ENCODE peak calls at places on chromosomes 16 and 17, in six cellular contexts. One of them, this sample, is unnamed.

GRCh38 chr17:39400547-39401411 is 647 bp downstream of the FBXL20 start:
- DNase-seq in naive thymus-derived CD4-positive, alpha-beta T cell: no peak
- DNase-seq in cardiac muscle cell: peak
- DNase-seq in AG04450: no peak
- DNase-seq in mesenchymal stem cell: peak
- DNase-seq in ovary: no peak
- DNase-seq in this sample: no peak

GRCh38 chr16:13014516-13014915 is 113.1 kb downstream of the SHISA9 start:
- DNase-seq in ovary: no peak
- DNase-seq in naive thymus-derived CD4-positive, alpha-beta T cell: no peak
- DNase-seq in AG04450: no peak
- DNase-seq in cardiac muscle cell: no peak
- DNase-seq in mesenchymal stem cell: no peak
- DNase-seq in this sample: peak

GRCh38 chr16:19210175-19210924 is 42.3 kb downstream of the SYT17 start:
- DNase-seq in ovary: no peak
- DNase-seq in AG04450: peak
- DNase-seq in naive thymus-derived CD4-positive, alpha-beta T cell: no peak
- DNase-seq in cardiac muscle cell: no peak
- DNase-seq in mesenchymal stem cell: peak
- DNase-seq in this sample: no peak

GRCh38 chr16:72847187-72848044 is 200.5 kb downstream of the ZFHX3 start:
- DNase-seq in cardiac muscle cell: peak
- DNase-seq in mesenchymal stem cell: peak
- DNase-seq in AG04450: no peak
- DNase-seq in naive thymus-derived CD4-positive, alpha-beta T cell: no peak
- DNase-seq in ovary: no peak
- DNase-seq in this sample: peak

GRCh38 chr16:25135239-25135878 is 23.8 kb downstream of the LCMT1 start:
- DNase-seq in AG04450: peak
- DNase-seq in mesenchymal stem cell: peak
- DNase-seq in cardiac muscle cell: peak
- DNase-seq in ovary: no peak
- DNase-seq in naive thymus-derived CD4-positive, alpha-beta T cell: no peak
- DNase-seq in this sample: no peak

GRCh38 chr16:89273741-89274472 is 56.4 kb downstream of the ZNF778 start:
- DNase-seq in ovary: no peak
- DNase-seq in cardiac muscle cell: no peak
- DNase-seq in mesenchymal stem cell: no peak
- DNase-seq in naive thymus-derived CD4-positive, alpha-beta T cell: no peak
- DNase-seq in AG04450: no peak
- DNase-seq in this sample: no peak

GRCh38 chr17:6492892-6493674 is 48.8 kb downstream of the PIMREG start:
- DNase-seq in mesenchymal stem cell: no peak
- DNase-seq in cardiac muscle cell: no peak
- DNase-seq in AG04450: no peak
- DNase-seq in ovary: peak
- DNase-seq in naive thymus-derived CD4-positive, alpha-beta T cell: no peak
- DNase-seq in this sample: no peak

GRCh38 chr16:30004811-30005242 is 6.0 kb downstream of the DOC2A start:
- DNase-seq in cardiac muscle cell: no peak
- DNase-seq in ovary: no peak
- DNase-seq in AG04450: no peak
- DNase-seq in mesenchymal stem cell: no peak
- DNase-seq in naive thymus-derived CD4-positive, alpha-beta T cell: no peak
- DNase-seq in this sample: no peak

GRCh38 chr16:70156207-70156978 is 17.2 kb upstream of the CLEC18C start:
- DNase-seq in mesenchymal stem cell: no peak
- DNase-seq in cardiac muscle cell: no peak
- DNase-seq in naive thymus-derived CD4-positive, alpha-beta T cell: no peak
- DNase-seq in AG04450: no peak
- DNase-seq in ovary: no peak
- DNase-seq in this sample: no peak

GRCh38 chr17:19378416-19379293 is at the start of gene MAPK7:
- DNase-seq in naive thymus-derived CD4-positive, alpha-beta T cell: no peak
- DNase-seq in AG04450: no peak
- DNase-seq in cardiac muscle cell: no peak
- DNase-seq in ovary: no peak
- DNase-seq in mesenchymal stem cell: peak
- DNase-seq in this sample: no peak

GRCh38 chr17:71334041-71334781 is 786.6 kb upstream of the SOX9 start:
- DNase-seq in mesenchymal stem cell: no peak
- DNase-seq in ovary: no peak
- DNase-seq in naive thymus-derived CD4-positive, alpha-beta T cell: no peak
- DNase-seq in cardiac muscle cell: no peak
- DNase-seq in AG04450: no peak
- DNase-seq in this sample: no peak

GRCh38 chr16:89697616-89698331 is 3.7 kb downstream of the SPATA2L start:
- DNase-seq in ovary: peak
- DNase-seq in AG04450: no peak
- DNase-seq in mesenchymal stem cell: no peak
- DNase-seq in cardiac muscle cell: no peak
- DNase-seq in naive thymus-derived CD4-positive, alpha-beta T cell: no peak
- DNase-seq in this sample: no peak

GRCh38 chr16:3049921-3050481 is 3.6 kb downstream of the MMP25 start:
- DNase-seq in AG04450: no peak
- DNase-seq in cardiac muscle cell: no peak
- DNase-seq in mesenchymal stem cell: no peak
- DNase-seq in ovary: no peak
- DNase-seq in naive thymus-derived CD4-positive, alpha-beta T cell: no peak
- DNase-seq in this sample: no peak

GRCh38 chr17:50824429-50824828 is 11.0 kb upstream of the WFIKKN2 start:
- DNase-seq in cardiac muscle cell: no peak
- DNase-seq in naive thymus-derived CD4-positive, alpha-beta T cell: no peak
- DNase-seq in mesenchymal stem cell: no peak
- DNase-seq in AG04450: no peak
- DNase-seq in ovary: no peak
- DNase-seq in this sample: no peak

GRCh38 chr16:70162041-70162451 is 11.5 kb upstream of the CLEC18C start:
- DNase-seq in naive thymus-derived CD4-positive, alpha-beta T cell: no peak
- DNase-seq in mesenchymal stem cell: peak
- DNase-seq in AG04450: peak
- DNase-seq in ovary: no peak
- DNase-seq in cardiac muscle cell: peak
- DNase-seq in this sample: peak

GRCh38 chr16:4409081-4409932 is 7.1 kb downstream of the CORO7 start:
- DNase-seq in mesenchymal stem cell: peak
- DNase-seq in cardiac muscle cell: no peak
- DNase-seq in AG04450: no peak
- DNase-seq in naive thymus-derived CD4-positive, alpha-beta T cell: no peak
- DNase-seq in ovary: peak
- DNase-seq in this sample: no peak

GRCh38 chr17:8606415-8606814 is 24.1 kb downstream of the MYH10 start:
- DNase-seq in ovary: no peak
- DNase-seq in naive thymus-derived CD4-positive, alpha-beta T cell: no peak
- DNase-seq in cardiac muscle cell: peak
- DNase-seq in AG04450: no peak
- DNase-seq in mesenchymal stem cell: peak
- DNase-seq in this sample: no peak

GRCh38 chr16:11309895-11310633 is 28.9 kb upstream of the PRM1 start:
- DNase-seq in cardiac muscle cell: no peak
- DNase-seq in mesenchymal stem cell: peak
- DNase-seq in AG04450: no peak
- DNase-seq in ovary: no peak
- DNase-seq in naive thymus-derived CD4-positive, alpha-beta T cell: no peak
- DNase-seq in this sample: no peak

GRCh38 chr17:13030459-13031305 is 12.9 kb upstream of the ELAC2 start:
- DNase-seq in ovary: no peak
- DNase-seq in naive thymus-derived CD4-positive, alpha-beta T cell: peak
- DNase-seq in mesenchymal stem cell: peak
- DNase-seq in AG04450: peak
- DNase-seq in cardiac muscle cell: peak
- DNase-seq in this sample: peak

GRCh38 chr16:483351-484075 is 44.0 kb upstream of the CAPN15 start:
- DNase-seq in cardiac muscle cell: peak
- DNase-seq in AG04450: no peak
- DNase-seq in mesenchymal stem cell: peak
- DNase-seq in ovary: no peak
- DNase-seq in naive thymus-derived CD4-positive, alpha-beta T cell: no peak
- DNase-seq in this sample: peak

GRCh38 chr17:43917348-43918025 is 10.2 kb upstream of the MPP2 start:
- DNase-seq in cardiac muscle cell: peak
- DNase-seq in mesenchymal stem cell: peak
- DNase-seq in ovary: no peak
- DNase-seq in AG04450: no peak
- DNase-seq in naive thymus-derived CD4-positive, alpha-beta T cell: peak
- DNase-seq in this sample: no peak

GRCh38 chr17:56798916-56799315 is 34.8 kb downstream of the C17orf67 start:
- DNase-seq in mesenchymal stem cell: peak
- DNase-seq in naive thymus-derived CD4-positive, alpha-beta T cell: no peak
- DNase-seq in cardiac muscle cell: peak
- DNase-seq in ovary: no peak
- DNase-seq in AG04450: no peak
- DNase-seq in this sample: no peak

GRCh38 chr16:59045496-59045895 is 311.4 kb upstream of the GOT2 start:
- DNase-seq in naive thymus-derived CD4-positive, alpha-beta T cell: no peak
- DNase-seq in AG04450: no peak
- DNase-seq in mesenchymal stem cell: no peak
- DNase-seq in cardiac muscle cell: no peak
- DNase-seq in ovary: no peak
- DNase-seq in this sample: no peak

GRCh38 chr17:70171159-70171558 is 1.8 kb downstream of the KCNJ2 start:
- DNase-seq in cardiac muscle cell: no peak
- DNase-seq in AG04450: no peak
- DNase-seq in naive thymus-derived CD4-positive, alpha-beta T cell: no peak
- DNase-seq in ovary: no peak
- DNase-seq in mesenchymal stem cell: no peak
- DNase-seq in this sample: no peak

GRCh38 chr16:87713469-87714229 is 52.1 kb downstream of the KLHDC4 start:
- DNase-seq in ovary: no peak
- DNase-seq in cardiac muscle cell: no peak
- DNase-seq in mesenchymal stem cell: no peak
- DNase-seq in naive thymus-derived CD4-positive, alpha-beta T cell: peak
- DNase-seq in AG04450: no peak
- DNase-seq in this sample: no peak

GRCh38 chr16:54657058-54657708 is 273.5 kb upstream of the IRX5 start:
- DNase-seq in ovary: no peak
- DNase-seq in AG04450: no peak
- DNase-seq in mesenchymal stem cell: peak
- DNase-seq in naive thymus-derived CD4-positive, alpha-beta T cell: no peak
- DNase-seq in cardiac muscle cell: peak
- DNase-seq in this sample: no peak

GRCh38 chr17:16374539-16374938 is 6.4 kb upstream of the UBB start:
- DNase-seq in mesenchymal stem cell: no peak
- DNase-seq in cardiac muscle cell: no peak
- DNase-seq in AG04450: no peak
- DNase-seq in ovary: no peak
- DNase-seq in naive thymus-derived CD4-positive, alpha-beta T cell: no peak
- DNase-seq in this sample: no peak

GRCh38 chr17:80960037-80960796 is 31.4 kb upstream of the CHMP6 start:
- DNase-seq in ovary: no peak
- DNase-seq in mesenchymal stem cell: no peak
- DNase-seq in naive thymus-derived CD4-positive, alpha-beta T cell: no peak
- DNase-seq in AG04450: no peak
- DNase-seq in cardiac muscle cell: no peak
- DNase-seq in this sample: no peak
- H3K27ac ChIP-seq in ovary: peak
- H3K27ac ChIP-seq in mesenchymal stem cell: no peak
- H3K27ac ChIP-seq in naive thymus-derived CD4-positive, alpha-beta T cell: no peak
- H3K27ac ChIP-seq in AG04450: no peak
- H3K27ac ChIP-seq in cardiac muscle cell: no peak
- H3K27ac ChIP-seq in this sample: no peak

DNA sequence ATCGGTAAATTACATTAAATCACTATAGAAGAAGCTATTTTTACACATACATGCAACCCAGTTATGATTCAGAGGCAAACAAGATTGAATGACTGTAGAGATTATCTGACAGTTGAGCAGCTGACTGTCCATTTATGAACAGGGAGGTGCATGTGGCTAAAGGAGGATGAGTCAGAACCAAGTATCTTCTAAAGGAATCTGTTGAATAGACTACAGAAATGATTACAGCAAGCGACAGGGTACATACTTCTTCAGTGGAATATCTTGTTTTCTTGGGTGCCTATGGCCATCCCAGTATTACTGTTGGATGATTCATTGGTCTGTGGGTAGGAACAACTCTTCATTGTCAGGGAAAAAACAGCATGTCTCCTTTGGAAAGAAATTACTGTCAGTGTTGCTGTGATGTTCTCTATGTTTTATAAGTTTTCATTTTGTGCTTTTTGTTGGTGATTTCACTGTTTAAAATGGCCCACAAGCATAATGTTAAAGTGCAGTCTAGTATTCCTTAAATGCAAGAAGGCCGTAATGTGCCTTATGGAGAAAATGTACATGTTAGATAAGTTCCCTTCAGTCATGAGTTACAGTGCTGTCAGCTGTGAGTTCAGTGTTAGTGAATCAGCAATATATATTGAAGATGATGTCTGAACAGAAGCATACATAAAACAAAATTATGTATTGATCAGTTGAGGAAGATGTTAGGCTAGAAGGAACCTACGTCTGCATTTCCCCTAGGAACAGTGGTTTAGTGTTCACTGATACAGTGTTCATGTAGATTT is 27.0 kb downstream of the CBFB start:
- DNase-seq in AG04450: peak
- DNase-seq in ovary: no peak
- DNase-seq in cardiac muscle cell: peak
- DNase-seq in naive thymus-derived CD4-positive, alpha-beta T cell: no peak
- DNase-seq in mesenchymal stem cell: peak
- DNase-seq in this sample: no peak
- H3K27ac ChIP-seq in AG04450: peak
- H3K27ac ChIP-seq in ovary: no peak
- H3K27ac ChIP-seq in cardiac muscle cell: no peak
- H3K27ac ChIP-seq in naive thymus-derived CD4-positive, alpha-beta T cell: no peak
- H3K27ac ChIP-seq in mesenchymal stem cell: peak
- H3K27ac ChIP-seq in this sample: no peak

GRCh38 chr17:82861393-82861775 is 21.6 kb upstream of the ZNF750 start:
- DNase-seq in ovary: no peak
- DNase-seq in cardiac muscle cell: no peak
- DNase-seq in AG04450: no peak
- DNase-seq in naive thymus-derived CD4-positive, alpha-beta T cell: no peak
- DNase-seq in mesenchymal stem cell: no peak
- DNase-seq in this sample: no peak

GRCh38 chr17:82862191-82862590 is 22.4 kb upstream of the ZNF750 start:
- DNase-seq in AG04450: no peak
- DNase-seq in mesenchymal stem cell: no peak
- DNase-seq in cardiac muscle cell: no peak
- DNase-seq in naive thymus-derived CD4-positive, alpha-beta T cell: no peak
- DNase-seq in ovary: no peak
- DNase-seq in this sample: no peak

GRCh38 chr17:82863941-82864720 is 24.3 kb upstream of the ZNF750 start:
- DNase-seq in ovary: no peak
- DNase-seq in AG04450: peak
- DNase-seq in naive thymus-derived CD4-positive, alpha-beta T cell: peak
- DNase-seq in mesenchymal stem cell: peak
- DNase-seq in cardiac muscle cell: peak
- DNase-seq in this sample: no peak

GRCh38 chr17:82863646-82863940 is 23.8 kb upstream of the ZNF750 start:
- DNase-seq in mesenchymal stem cell: no peak
- DNase-seq in ovary: no peak
- DNase-seq in cardiac muscle cell: no peak
- DNase-seq in naive thymus-derived CD4-positive, alpha-beta T cell: no peak
- DNase-seq in AG04450: no peak
- DNase-seq in this sample: no peak

GRCh38 chr17:82862758-82863645 is 23.2 kb upstream of the ZNF750 start:
- DNase-seq in AG04450: no peak
- DNase-seq in cardiac muscle cell: no peak
- DNase-seq in naive thymus-derived CD4-positive, alpha-beta T cell: no peak
- DNase-seq in ovary: no peak
- DNase-seq in mesenchymal stem cell: no peak
- DNase-seq in this sample: no peak
- H3K27ac ChIP-seq in AG04450: no peak
- H3K27ac ChIP-seq in cardiac muscle cell: peak
- H3K27ac ChIP-seq in naive thymus-derived CD4-positive, alpha-beta T cell: peak
- H3K27ac ChIP-seq in ovary: no peak
- H3K27ac ChIP-seq in mesenchymal stem cell: no peak
- H3K27ac ChIP-seq in this sample: no peak

GRCh38 chr17:75557852-75558665 is 29.5 kb upstream of the MYO15B start:
- DNase-seq in mesenchymal stem cell: no peak
- DNase-seq in naive thymus-derived CD4-positive, alpha-beta T cell: no peak
- DNase-seq in ovary: no peak
- DNase-seq in cardiac muscle cell: no peak
- DNase-seq in AG04450: no peak
- DNase-seq in this sample: no peak
- H3K27ac ChIP-seq in mesenchymal stem cell: peak
- H3K27ac ChIP-seq in naive thymus-derived CD4-positive, alpha-beta T cell: no peak
- H3K27ac ChIP-seq in ovary: no peak
- H3K27ac ChIP-seq in cardiac muscle cell: peak
- H3K27ac ChIP-seq in AG04450: no peak
- H3K27ac ChIP-seq in this sample: peak

This sample was measured in caudate nucleus.